ENCODE peak calls at places on chromosome 5, in nine cellular contexts. G is non-pigmented ciliary epithelial cell; O is fibroblast of gingiva; D is stimulated activated CD8-positive, alpha-beta memory T cell treated with anti-CD3 and anti-CD28 coated beads, Interleukin-12 subunit alpha, Interleukin-12 subunit beta, amount 100 ng/mL, for 4 hours; E is lung microvascular endothelial cell; K is GM19239; J is NCI-H2107; Z is Karpas-422; P is psoas muscle. L is an unnamed sample.

GRCh38 chr5:168807261-168807660 is 228.1 kb upstream of the PANK3 start:
- DNase-seq in P (no peak), G (no peak), D (no peak), E (no peak), J (no peak), K (no peak), Z (no peak), O (no peak), L (no peak)

GRCh38 chr5:179382486-179382885 is 37.2 kb upstream of the ADAMTS2 start:
- DNase-seq in E (no peak), J (no peak), O (no peak), G (no peak), Z (no peak), K (no peak), P (no peak), D (no peak), L (no peak)

GRCh38 chr5:93503598-93504067 is 77.4 kb downstream of the NR2F1-AS1 start:
- DNase-seq in J (no peak), E (no peak), Z (no peak), P (no peak), K (no peak), G (peak), O (peak), D (no peak), L (peak)

GRCh38 chr5:71937906-71938698 is 169.2 kb upstream of the MAP1B start:
- DNase-seq in K (no peak), Z (no peak), P (no peak), J (no peak), E (no peak), D (no peak), G (no peak), O (no peak), L (no peak)

GRCh38 chr5:157167219-157167621 is 1.2 kb upstream of the GARIN3 start:
- DNase-seq in E (no peak), J (no peak), D (no peak), K (no peak), G (peak), O (no peak), P (no peak), Z (no peak), L (no peak)

GRCh38 chr5:172168311-172168710 is 19.7 kb downstream of the STK10 start:
- DNase-seq in J (no peak), G (no peak), P (no peak), E (no peak), Z (no peak), K (no peak), D (no peak), O (no peak), L (no peak)

GRCh38 chr5:84383816-84384603 is 670 bp downstream of the EDIL3 start:
- DNase-seq in Z (no peak), P (peak), D (no peak), O (peak), G (no peak), J (no peak), E (no peak), K (no peak), L (no peak)

GRCh38 chr5:153147891-153148623 is 342.4 kb upstream of the GRIA1 start:
- DNase-seq in P (no peak), K (no peak), O (peak), G (peak), D (no peak), Z (peak), J (peak), E (peak), L (no peak)

GRCh38 chr5:60541980-60542379 is 158.0 kb downstream of the DEPDC1B start:
- DNase-seq in E (no peak), D (no peak), G (peak), Z (no peak), O (peak), P (no peak), J (no peak), K (no peak), L (no peak)

GRCh38 chr5:41112486-41113455 is 41.6 kb upstream of the MROH2B start:
- DNase-seq in D (no peak), G (no peak), K (no peak), O (peak), P (no peak), E (no peak), Z (no peak), J (no peak), L (no peak)

GRCh38 chr5:139271201-139272027 is 22.1 kb upstream of the MATR3 start:
- DNase-seq in E (peak), O (peak), D (no peak), Z (no peak), G (no peak), P (no peak), J (no peak), K (no peak), L (no peak)

GRCh38 chr5:61697811-61698587 is 365.9 kb downstream of the ZSWIM6 start:
- DNase-seq in O (no peak), K (no peak), E (no peak), P (no peak), G (no peak), D (no peak), J (no peak), Z (no peak), L (no peak)

GRCh38 chr5:64347308-64347707 is 158.5 kb upstream of the RGS7BP start:
- DNase-seq in O (no peak), E (no peak), J (no peak), G (no peak), P (no peak), K (no peak), Z (no peak), D (no peak), L (no peak)

GRCh38 chr5:150295741-150296486 is 6.3 kb upstream of the CAMK2A start:
- DNase-seq in D (no peak), P (no peak), O (no peak), K (no peak), E (no peak), Z (no peak), J (no peak), G (no peak), L (no peak)

GRCh38 chr5:76402880-76403712 is at the start of gene IQGAP2:
- DNase-seq in E (peak), D (peak), G (no peak), P (peak), Z (no peak), J (no peak), O (peak), K (peak), L (no peak)

GRCh38 chr5:82365744-82366228 is 87.6 kb upstream of the RPS23 start:
- DNase-seq in K (no peak), P (no peak), J (no peak), G (peak), O (peak), D (no peak), E (no peak), Z (no peak), L (no peak)

GRCh38 chr5:173229966-173230740 is 4.9 kb downstream of the NKX2-5 start:
- DNase-seq in Z (no peak), G (no peak), J (no peak), E (no peak), K (no peak), O (no peak), P (no peak), D (no peak), L (no peak)

GRCh38 chr5:51821697-51822096 is 438.4 kb downstream of the ISL1 start:
- DNase-seq in J (no peak), K (no peak), D (no peak), P (no peak), E (no peak), O (no peak), Z (no peak), G (no peak), L (no peak)

GRCh38 chr5:176647870-176648466 is 684 bp downstream of the TSPAN17 start:
- DNase-seq in G (no peak), E (peak), P (peak), D (no peak), K (no peak), Z (no peak), J (no peak), O (no peak), L (no peak)

GRCh38 chr5:64165160-64165499 is 513 bp upstream of the RNF180 start:
- DNase-seq in O (no peak), G (no peak), P (no peak), J (no peak), Z (no peak), E (no peak), K (no peak), D (no peak), L (no peak)

GRCh38 chr5:96743065-96743768 is 64.5 kb downstream of the ERAP1 start:
- DNase-seq in J (no peak), Z (no peak), G (no peak), E (peak), D (no peak), O (no peak), P (peak), K (no peak), L (peak)

GRCh38 chr5:206927-207536 is 10.9 kb downstream of the CCDC127 start:
- DNase-seq in P (no peak), E (no peak), D (no peak), J (no peak), K (no peak), G (no peak), O (no peak), Z (no peak), L (no peak)

GRCh38 chr5:7078901-7079300 is 317.0 kb upstream of the ADCY2 start:
- DNase-seq in J (no peak), G (no peak), D (no peak), O (no peak), P (no peak), Z (peak), E (peak), K (no peak), L (no peak)

GRCh38 chr5:33831041-33831440 is 60.7 kb downstream of the ADAMTS12 start:
- DNase-seq in O (no peak), G (no peak), Z (no peak), P (no peak), J (no peak), D (no peak), K (no peak), E (no peak), L (no peak)

GRCh38 chr5:26763151-26763550 is 275.2 kb downstream of the CDH9 start:
- DNase-seq in K (no peak), G (no peak), J (no peak), D (no peak), P (no peak), E (no peak), Z (no peak), O (no peak), L (no peak)

GRCh38 chr5:68242743-68243142 is 27.2 kb downstream of the PIK3R1 start:
- DNase-seq in Z (no peak), E (peak), D (no peak), G (no peak), J (no peak), K (no peak), O (peak), P (no peak), L (no peak)

GRCh38 chr5:177428574-177429217 is 2.2 kb downstream of the GRK6 start:
- DNase-seq in Z (no peak), J (no peak), E (no peak), G (no peak), O (no peak), P (no peak), K (no peak), D (no peak), L (no peak)

GRCh38 chr5:39526914-39527477 is 102.2 kb upstream of the DAB2 start:
- DNase-seq in P (no peak), Z (no peak), O (no peak), K (no peak), D (no peak), J (no peak), G (no peak), E (peak), L (peak)

GRCh38 chr5:173689171-173689676 is 72.8 kb upstream of the BOD1 start:
- DNase-seq in J (no peak), D (no peak), E (peak), P (no peak), Z (no peak), G (no peak), K (no peak), O (no peak), L (no peak)

GRCh38 chr5:92409131-92409530 is 1026.0 kb upstream of the ARRDC3 start:
- DNase-seq in O (peak), K (no peak), J (no peak), D (no peak), G (no peak), Z (no peak), P (no peak), E (no peak), L (no peak)

GRCh38 chr5:29037716-29038115 is 1999.3 kb upstream of the CDH9 start:
- DNase-seq in Z (no peak), D (no peak), O (no peak), K (no peak), G (no peak), E (no peak), J (no peak), P (no peak), L (no peak)

GRCh38 chr5:135667662-135668061 is 88.9 kb upstream of the CXCL14 start:
- DNase-seq in Z (no peak), K (no peak), J (no peak), E (no peak), O (no peak), P (no peak), G (no peak), D (no peak), L (no peak)

GRCh38 chr5:119049824-119050449 is 20.9 kb upstream of the DMXL1 start:
- DNase-seq in E (no peak), O (peak), D (no peak), P (no peak), J (no peak), G (peak), Z (no peak), K (no peak), L (no peak)

GRCh38 chr5:131265318-131265803 is 1.5 kb downstream of the CDC42SE2 start:
- DNase-seq in K (no peak), O (peak), D (no peak), J (no peak), E (peak), P (no peak), Z (peak), G (no peak), L (no peak)

GRCh38 chr5:35194636-35195471 is 35.4 kb downstream of the PRLR start:
- DNase-seq in J (no peak), Z (peak), E (no peak), D (no peak), P (no peak), K (no peak), G (no peak), O (no peak), L (no peak)

GRCh38 chr5:103889500-103890209 is 327.1 kb upstream of the NUDT12 start:
- DNase-seq in J (no peak), Z (no peak), D (no peak), P (no peak), E (no peak), O (no peak), G (no peak), K (no peak), L (no peak)

GRCh38 chr5:117414926-117415325 is 840.3 kb upstream of the SEMA6A start:
- DNase-seq in J (no peak), G (no peak), Z (no peak), P (no peak), E (no peak), D (no peak), K (no peak), O (no peak), L (no peak)

GRCh38 chr5:145835839-145836222 is 689 bp upstream of the PRELID2 start:
- DNase-seq in J (no peak), E (no peak), O (no peak), K (no peak), D (no peak), G (no peak), P (no peak), Z (no peak), L (no peak)

L was measured in glomerular endothelial cell.